ENCODE peak calls at places on chromosome 17, in ten cellular contexts. I, R, C, M, O, E, U, T, B and Q are unnamed samples.

GRCh38 chr17:55238931-55239297 is 25.8 kb upstream of the HLF start:
- DNase-seq in I (no peak), R (no peak), C (no peak), M (no peak), O (no peak), E (peak; percentile 56), U (no peak), T (no peak), B (no peak), Q (no peak)

GRCh38 chr17:36461330-36462110 is 25.0 kb upstream of the ZNHIT3 start:
- DNase-seq in I (no peak), R (no peak), C (no peak), M (no peak), O (no peak), E (no peak), U (no peak), T (no peak), B (no peak), Q (no peak)

GRCh38 chr17:21039839-21040575 is 2.8 kb downstream of the USP22 start:
- DNase-seq in I (no peak), R (no peak), C (no peak), M (no peak), O (no peak), E (peak; percentile 66), U (no peak), T (peak; percentile 28), B (no peak), Q (peak; percentile 59)

GRCh38 chr17:75454193-75454592 is 2.2 kb upstream of the TMEM94 start:
- DNase-seq in I (no peak), R (no peak), C (no peak), M (no peak), O (no peak), E (no peak), U (no peak), T (no peak), B (no peak), Q (no peak)

GRCh38 chr17:35766903-35767510 is 6.3 kb downstream of the C17orf50 start:
- DNase-seq in I (no peak), R (no peak), C (no peak), M (peak; percentile 28), O (no peak), E (peak; percentile 33), U (no peak), T (no peak), B (no peak), Q (no peak)

GRCh38 chr17:67554634-67555033 is 163.1 kb upstream of the NOL11 start:
- DNase-seq in I (no peak), R (no peak), C (no peak), M (no peak), O (no peak), E (no peak), U (no peak), T (no peak), B (no peak), Q (no peak)

GRCh38 chr17:59696682-59697277 is 10.4 kb downstream of the PTRH2 start:
- DNase-seq in I (no peak), R (no peak), C (no peak), M (no peak), O (no peak), E (no peak), U (no peak), T (no peak), B (no peak), Q (no peak)

GRCh38 chr17:40596261-40596919 is 31.1 kb upstream of the CCR7 start:
- DNase-seq in I (peak; percentile 32), R (no peak), C (no peak), M (no peak), O (no peak), E (peak; percentile 69), U (no peak), T (peak; percentile 45), B (no peak), Q (peak; percentile 83)

GRCh38 chr17:42918902-42919521 is 18.4 kb downstream of the G6PC1 start:
- DNase-seq in I (no peak), R (no peak), C (no peak), M (peak; percentile 19), O (no peak), E (no peak), U (peak; percentile 43), T (no peak), B (no peak), Q (no peak)

GRCh38 chr17:8175795-8176196 is 384 bp downstream of the TMEM107 start:
- DNase-seq in I (no peak), R (peak; percentile 24), C (no peak), M (no peak), O (no peak), E (no peak), U (no peak), T (no peak), B (no peak), Q (peak; percentile 40)

GRCh38 chr17:8711291-8711690 is 33.3 kb downstream of the CCDC42 start:
- DNase-seq in I (no peak), R (no peak), C (no peak), M (no peak), O (no peak), E (no peak), U (no peak), T (no peak), B (no peak), Q (no peak)

GRCh38 chr17:47850373-47850691 is 631 bp downstream of the SP6 start:
- DNase-seq in I (no peak), R (no peak), C (no peak), M (no peak), O (no peak), E (no peak), U (no peak), T (no peak), B (no peak), Q (no peak)

GRCh38 chr17:67821871-67822367 is 3.4 kb upstream of the BPTF start:
- DNase-seq in I (peak; percentile 32), R (no peak), C (no peak), M (no peak), O (no peak), E (no peak), U (no peak), T (no peak), B (no peak), Q (no peak)

GRCh38 chr17:71793550-71793949 is 327.3 kb upstream of the SOX9 start:
- DNase-seq in I (no peak), R (no peak), C (no peak), M (no peak), O (no peak), E (no peak), U (no peak), T (no peak), B (no peak), Q (no peak)

GRCh38 chr17:75689441-75689873 is 22.3 kb downstream of the SAP30BP start:
- DNase-seq in I (no peak), R (no peak), C (peak; percentile 8), M (no peak), O (peak; percentile 25), E (no peak), U (no peak), T (peak; percentile 75), B (peak; percentile 3), Q (no peak)

GRCh38 chr17:42221886-42222745 is 27.8 kb upstream of the GHDC start:
- DNase-seq in I (no peak), R (peak; percentile 39), C (peak; percentile 16), M (peak; percentile 22), O (peak; percentile 51), E (peak; percentile 80), U (peak; percentile 19), T (peak; percentile 66), B (no peak), Q (peak; percentile 81)

GRCh38 chr17:65850486-65850885 is 289.0 kb upstream of the AXIN2 start:
- DNase-seq in I (no peak), R (no peak), C (no peak), M (no peak), O (no peak), E (no peak), U (no peak), T (no peak), B (no peak), Q (no peak)

GRCh38 chr17:11241611-11242226 is 706 bp downstream of the SHISA6 start:
- DNase-seq in I (no peak), R (no peak), C (no peak), M (peak; percentile 54), O (no peak), E (no peak), U (no peak), T (no peak), B (no peak), Q (no peak)

GRCh38 chr17:5092139-5093010 is 14.1 kb downstream of the ZFP3 start:
- DNase-seq in I (no peak), R (no peak), C (no peak), M (no peak), O (no peak), E (no peak), U (no peak), T (no peak), B (no peak), Q (no peak)
- H3K9me3 ChIP-seq in I (peaks cover 100% of the 10 kb centered on the region), R (peaks cover 31% of the 10 kb centered on the region), C (peaks cover 77% of the 10 kb centered on the region), M (no peaks in the 10 kb centered on the region), O (peaks cover 96% of the 10 kb centered on the region), E (peaks cover 6% of the 10 kb centered on the region), U (no peaks in the 10 kb centered on the region), T (peaks cover 69% of the 10 kb centered on the region), B (peaks cover 42% of the 10 kb centered on the region), Q (peaks cover 9% of the 10 kb centered on the region)

GRCh38 chr17:6398955-6399354 is 36.0 kb downstream of the AIPL1 start:
- DNase-seq in I (no peak), R (no peak), C (no peak), M (no peak), O (no peak), E (no peak), U (no peak), T (no peak), B (no peak), Q (no peak)
- H3K27me3 ChIP-seq in I (no peaks in the 10 kb centered on the region), R (no peaks in the 10 kb centered on the region), C (peaks cover 3% of the 10 kb centered on the region), M (no peaks in the 10 kb centered on the region), O (peaks cover 4% of the 10 kb centered on the region), E (no peaks in the 10 kb centered on the region), U (peaks cover 3% of the 10 kb centered on the region), T (peaks cover 4% of the 10 kb centered on the region), B (no peaks in the 10 kb centered on the region), Q (no peaks in the 10 kb centered on the region)

GRCh38 chr17:5182597-5183409 is 8.9 kb downstream of the ZNF594 start:
- DNase-seq in I (no peak), R (no peak), C (no peak), M (no peak), O (no peak), E (no peak), U (no peak), T (no peak), B (no peak), Q (no peak)
- H3K9me3 ChIP-seq in I (peaks cover 98% of the 10 kb centered on the region), R (peaks cover 52% of the 10 kb centered on the region), C (peaks cover 59% of the 10 kb centered on the region), M (peaks cover 18% of the 10 kb centered on the region), O (peaks cover 93% of the 10 kb centered on the region), E (peaks cover 27% of the 10 kb centered on the region), U (no peaks in the 10 kb centered on the region), T (peaks cover 41% of the 10 kb centered on the region), B (peaks cover 36% of the 10 kb centered on the region), Q (peaks cover 27% of the 10 kb centered on the region)

GRCh38 chr17:38572665-38573365 is 32.9 kb downstream of the SRCIN1 start:
- DNase-seq in I (no peak), R (peak; percentile 77), C (no peak), M (no peak), O (peak; percentile 9), E (peak; percentile 24), U (no peak), T (no peak), B (peak; percentile 73), Q (peak; percentile 62)
- H3K27me3 ChIP-seq in I (peaks cover 6% of the 10 kb centered on the region), R (peaks cover 8% of the 10 kb centered on the region), C (peaks cover 59% of the 10 kb centered on the region), M (no peaks in the 10 kb centered on the region), O (peaks cover 89% of the 10 kb centered on the region), E (peaks cover 41% of the 10 kb centered on the region), U (no peaks in the 10 kb centered on the region), T (peaks cover 45% of the 10 kb centered on the region), B (no peaks in the 10 kb centered on the region), Q (peaks cover 36% of the 10 kb centered on the region)